ENCODE peak calls at places on chromosomes 13 and 19, in five cellular contexts. V is NCI-H2107, N is mesendoderm, U is GM04504, F is astrocyte of the cerebellum. J is an unnamed sample.

GRCh38 chr19:53007200-53008054 is 6.3 kb upstream of the ERVV-1 start:
- DNase-seq in V (no peak), N (no peak), U (no peak), F (no peak), J (no peak)

GRCh38 chr19:18437481-18438330 is at the start of gene ISYNA1:
- DNase-seq in V (no peak), N (peak; percentile 75), U (no peak), F (no peak), J (peak; percentile 84)

GRCh38 chr13:114027826-114028225 is 54.0 kb upstream of the C13orf46 start:
- DNase-seq in V (no peak), N (no peak), U (no peak), F (no peak), J (no peak)

GRCh38 chr13:50340566-50341287 is 325.5 kb downstream of the KCNRG start:
- DNase-seq in V (peak; percentile 41), N (no peak), U (no peak), F (no peak), J (peak; percentile 60)

GRCh38 chr19:41774515-41774980 is 19.2 kb downstream of the CEACAM6 start:
- DNase-seq in V (peak; percentile 32), N (no peak), U (no peak), F (no peak), J (no peak)

GRCh38 chr19:5285955-5286354 is 54.7 kb downstream of the PTPRS start:
- DNase-seq in V (no peak), N (no peak), U (no peak), F (no peak), J (no peak)

GRCh38 chr19:40807147-40808020 is 8.4 kb downstream of the EGLN2 start:
- DNase-seq in V (no peak), N (peak; percentile 85), U (no peak), F (no peak), J (peak; percentile 49)

GRCh38 chr19:18421371-18421959 is 2.3 kb downstream of the SSBP4 start:
- DNase-seq in V (no peak), N (no peak), U (no peak), F (no peak), J (no peak)

GRCh38 chr19:31296741-31297390 is 52.4 kb downstream of the TSHZ3 start:
- DNase-seq in V (no peak), N (no peak), U (no peak), F (no peak), J (no peak)

GRCh38 chr19:40089462-40089861 is 1.3 kb downstream of the ZNF780A start:
- DNase-seq in V (no peak), N (no peak), U (peak; percentile 9), F (peak; percentile 74), J (no peak)

GRCh38 chr19:16039545-16039944 is 36.8 kb upstream of the TPM4 start:
- DNase-seq in V (no peak), N (no peak), U (no peak), F (no peak), J (no peak)

GRCh38 chr13:46569471-46569870 is 16.5 kb downstream of the LRCH1 start:
- DNase-seq in V (no peak), N (no peak), U (no peak), F (no peak), J (no peak)

GRCh38 chr19:14005381-14006084 is 587 bp downstream of the RFX1 start:
- DNase-seq in V (peak; percentile 79), N (peak; percentile 94), U (peak; percentile 66), F (peak; percentile 63), J (peak; percentile 96)

GRCh38 chr13:76223999-76224398 is 587.9 kb downstream of the LMO7 start:
- DNase-seq in V (no peak), N (no peak), U (no peak), F (no peak), J (no peak)

GRCh38 chr13:44092053-44092452 is 212.3 kb downstream of the LACC1 start:
- DNase-seq in V (no peak), N (no peak), U (no peak), F (no peak), J (no peak)

GRCh38 chr13:41259875-41260501 is 3.4 kb downstream of the MTRF1 start:
- DNase-seq in V (no peak), N (no peak), U (no peak), F (no peak), J (no peak)

GRCh38 chr13:48600374-48601364 is 53.1 kb upstream of the CYSLTR2 start:
- DNase-seq in V (no peak), N (peak; percentile 85), U (no peak), F (peak; percentile 92), J (peak; percentile 89)

GRCh38 chr19:2694196-2694595 is 8.3 kb downstream of the GNG7 start:
- DNase-seq in V (no peak), N (no peak), U (no peak), F (no peak), J (no peak)

GRCh38 chr13:52405767-52406494 is at the start of gene THSD1:
- DNase-seq in V (no peak), N (peak; percentile 27), U (peak; percentile 37), F (no peak), J (peak; percentile 68)

GRCh38 chr13:113996912-113997745 is 23.3 kb upstream of the C13orf46 start:
- DNase-seq in V (no peak), N (no peak), U (no peak), F (no peak), J (no peak)

GRCh38 chr13:48542581-48543341 is 9.9 kb upstream of the RCBTB2 start:
- DNase-seq in V (peak; percentile 42), N (peak; percentile 63), U (no peak), F (no peak), J (peak; percentile 79)

GRCh38 chr19:57406516-57407123 is 4.3 kb upstream of the ZNF17 start:
- DNase-seq in V (no peak), N (peak; percentile 84), U (no peak), F (no peak), J (peak; percentile 83)

GRCh38 chr19:2047449-2048103 is 3.5 kb downstream of the MKNK2 start:
- DNase-seq in V (no peak), N (no peak), U (no peak), F (no peak), J (no peak)

GRCh38 chr19:36605101-36605838 is at the start of gene ZNF382:
- DNase-seq in V (peak; percentile 48), N (peak; percentile 57), U (peak; percentile 39), F (peak; percentile 32), J (peak; percentile 94)

GRCh38 chr13:37360556-37360955 is 238.0 kb downstream of the POSTN start:
- DNase-seq in V (no peak), N (no peak), U (no peak), F (no peak), J (no peak)

GRCh38 chr13:97021241-97021640 is 27.0 kb upstream of the OXGR1 start:
- DNase-seq in V (no peak), N (no peak), U (no peak), F (no peak), J (no peak)

GRCh38 chr19:8611890-8612806 is 1.6 kb upstream of the ADAMTS10 start:
- DNase-seq in V (no peak), N (peak; percentile 79), U (no peak), F (peak; percentile 94), J (peak; percentile 31)

GRCh38 chr19:48739835-48740704 is at the start of gene RASIP1:
- DNase-seq in V (no peak), N (no peak), U (no peak), F (no peak), J (no peak)

GRCh38 chr19:2050349-2050990 is 574 bp downstream of the MKNK2 start:
- DNase-seq in V (no peak), N (no peak), U (no peak), F (no peak), J (peak; percentile 45)

GRCh38 chr13:90632184-90632583 is 715.3 kb upstream of the MIR17HG start:
- DNase-seq in V (no peak), N (no peak), U (no peak), F (no peak), J (no peak)

GRCh38 chr19:41299755-41300089 is 10.2 kb upstream of the CCDC97 start:
- DNase-seq in V (no peak), N (no peak), U (peak; percentile 53), F (no peak), J (no peak)

GRCh38 chr19:5897189-5897969 is 6.2 kb downstream of the NDUFA11 start:
- DNase-seq in V (no peak), N (no peak), U (no peak), F (no peak), J (no peak)

GRCh38 chr13:38045278-38046048 is 175.9 kb upstream of the TRPC4 start:
- DNase-seq in V (no peak), N (peak; percentile 76), U (no peak), F (peak; percentile 4), J (peak; percentile 26)

J was measured in left kidney.